ENCODE peak calls at places on chromosomes 5 and 9, in ten cellular contexts. O is neuronal stem cell, Y is fibroblast of pulmonary artery, F is OCI-LY7, W is fibroblast of mammary gland, Q is astrocyte of the spinal cord, C is pancreas, V is left ventricle myocardium inferior, E is left lung, I is testis. J is an unnamed sample.

GRCh38 chr9:94785211-94786169 is 59.0 kb downstream of the AOPEP start:
- DNase-seq in O (no peak), Y (no peak), F (no peak), W (no peak), Q (no peak), C (no peak), V (no peak), E (no peak), I (no peak), J (peak; percentile 17)

GRCh38 chr5:32504923-32505596 is 60.5 kb upstream of the ZFR start:
- DNase-seq in O (no peak), Y (peak; percentile 93), F (no peak), W (peak; percentile 97), Q (peak; percentile 96), C (no peak), V (peak; percentile 70), E (no peak), I (peak; percentile 79), J (peak; percentile 98)

GRCh38 chr5:137995077-137995746 is 37.7 kb downstream of the FAM13B start:
- DNase-seq in O (no peak), Y (peak; percentile 70), F (no peak), W (peak; percentile 64), Q (peak; percentile 57), C (no peak), V (no peak), E (no peak), I (no peak), J (peak; percentile 23)

GRCh38 chr5:32126691-32127090 is 47.4 kb downstream of the GOLPH3 start:
- DNase-seq in O (no peak), Y (peak; percentile 21), F (no peak), W (peak; percentile 41), Q (peak; percentile 39), C (no peak), V (no peak), E (no peak), I (no peak), J (no peak)

GRCh38 chr5:171309276-171309525 is 153 bp downstream of the TLX3 start:
- DNase-seq in O (no peak), Y (no peak), F (no peak), W (no peak), Q (no peak), C (no peak), V (no peak), E (no peak), I (no peak), J (no peak)

GRCh38 chr5:150653145-150653761 is 7.8 kb upstream of the MYOZ3 start:
- DNase-seq in O (no peak), Y (no peak), F (no peak), W (peak; percentile 64), Q (peak; percentile 56), C (no peak), V (no peak), E (no peak), I (no peak), J (peak; percentile 61)

GRCh38 chr9:119284118-119284517 is 85.1 kb downstream of the BRINP1 start:
- DNase-seq in O (no peak), Y (no peak), F (no peak), W (peak; percentile 4), Q (no peak), C (no peak), V (no peak), E (no peak), I (peak; percentile 28), J (peak; percentile 3)

GRCh38 chr5:2901511-2901910 is 150.0 kb upstream of the IRX2 start:
- DNase-seq in O (no peak), Y (no peak), F (no peak), W (no peak), Q (no peak), C (no peak), V (no peak), E (no peak), I (no peak), J (no peak)

GRCh38 chr9:33931326-33931725 is 114.4 kb downstream of the UBE2R2 start:
- DNase-seq in O (no peak), Y (no peak), F (no peak), W (no peak), Q (no peak), C (no peak), V (no peak), E (no peak), I (no peak), J (no peak)

GRCh38 chr9:31137151-31137849 is 1247.1 kb upstream of the ACO1 start:
- DNase-seq in O (no peak), Y (peak; percentile 96), F (no peak), W (peak; percentile 82), Q (peak; percentile 99), C (no peak), V (no peak), E (no peak), I (no peak), J (peak; percentile 0)

GRCh38 chr5:83472213-83472507 is 616 bp downstream of the VCAN start:
- DNase-seq in O (no peak), Y (peak; percentile 26), F (no peak), W (no peak), Q (no peak), C (no peak), V (no peak), E (no peak), I (no peak), J (no peak)

GRCh38 chr5:83470920-83471404 is 582 bp upstream of the VCAN start:
- DNase-seq in O (no peak), Y (peak; percentile 22), F (no peak), W (no peak), Q (peak; percentile 37), C (no peak), V (no peak), E (peak; percentile 3), I (peak; percentile 15), J (no peak)

GRCh38 chr5:83472508-83473343 is 1.2 kb downstream of the VCAN start:
- DNase-seq in O (peak; percentile 57), Y (no peak), F (no peak), W (peak; percentile 67), Q (peak; percentile 22), C (peak; percentile 13), V (peak; percentile 50), E (peak; percentile 83), I (peak; percentile 42), J (peak; percentile 72)

GRCh38 chr5:83470516-83470915 is 1.0 kb upstream of the VCAN start:
- DNase-seq in O (no peak), Y (no peak), F (no peak), W (no peak), Q (no peak), C (no peak), V (no peak), E (no peak), I (no peak), J (no peak)

DNA sequence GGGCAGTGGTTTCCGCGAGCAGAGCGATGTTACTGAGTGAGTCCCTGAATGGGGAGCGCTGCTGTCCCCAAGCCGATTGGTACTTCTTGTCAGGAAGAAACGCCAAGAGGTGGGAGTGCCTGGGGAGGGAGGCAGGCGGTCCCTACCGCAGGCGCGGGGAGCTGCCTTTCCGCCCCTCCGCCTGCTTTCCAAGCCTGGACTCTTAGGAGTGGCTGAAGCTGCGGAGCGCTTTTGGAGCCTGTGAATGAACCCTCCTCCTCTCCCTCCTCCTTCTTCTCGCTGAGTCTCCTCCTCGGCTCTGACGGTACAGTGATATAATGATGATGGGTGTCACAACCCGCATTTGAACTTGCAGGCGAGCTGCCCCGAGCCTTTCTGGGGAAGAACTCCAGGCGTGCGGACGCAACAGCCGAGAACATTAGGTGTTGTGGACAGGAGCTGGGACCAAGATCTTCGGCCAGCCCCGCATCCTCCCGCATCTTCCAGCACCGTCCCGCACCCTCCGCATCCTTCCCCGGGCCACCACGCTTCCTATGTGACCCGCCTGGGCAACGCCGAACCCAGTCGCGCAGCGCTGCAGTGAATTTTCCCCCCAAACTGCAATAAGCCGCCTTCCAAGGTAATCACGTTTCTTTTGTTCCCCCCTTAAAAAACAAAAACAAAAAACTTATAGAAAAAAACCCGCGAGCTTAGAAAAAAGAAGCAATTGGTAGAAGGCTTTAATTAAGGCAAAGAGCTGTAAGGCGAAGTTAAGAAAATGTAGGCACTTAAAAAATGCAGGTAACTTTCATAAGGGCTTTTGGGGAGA is at the start of gene VCAN:
- DNase-seq in O (peak; percentile 67), Y (peak; percentile 93), F (no peak), W (peak; percentile 86), Q (peak; percentile 91), C (peak; percentile 9), V (peak; percentile 65), E (peak; percentile 78), I (peak; percentile 45), J (peak; percentile 89)
- H3K4me3 ChIP-seq in O (peak within 1 kb of the TSS; percentile 87), Y (peak within 1 kb of the TSS; percentile 85), F (no peak within 1 kb of the TSS), W (peak within 1 kb of the TSS; percentile 81), Q (peak within 1 kb of the TSS; percentile 85), C (peak within 1 kb of the TSS; percentile 34), V (peak within 1 kb of the TSS; percentile 67), E (peak within 1 kb of the TSS; percentile 55), I (peak within 1 kb of the TSS; percentile 71), J (peak within 1 kb of the TSS; percentile 82)

GRCh38 chr9:124019771-124020519 is 8.4 kb downstream of the LHX2 start:
- DNase-seq in O (no peak), Y (no peak), F (no peak), W (no peak), Q (no peak), C (no peak), V (no peak), E (no peak), I (no peak), J (no peak)

GRCh38 chr9:124018731-124019697 is 7.4 kb downstream of the LHX2 start:
- DNase-seq in O (no peak), Y (no peak), F (no peak), W (no peak), Q (no peak), C (no peak), V (no peak), E (no peak), I (no peak), J (no peak)

GRCh38 chr9:124017064-124017928 is 5.7 kb downstream of the LHX2 start:
- DNase-seq in O (no peak), Y (no peak), F (no peak), W (no peak), Q (no peak), C (no peak), V (no peak), E (no peak), I (no peak), J (no peak)

GRCh38 chr9:124016152-124017063 is 4.8 kb downstream of the LHX2 start:
- DNase-seq in O (no peak), Y (no peak), F (no peak), W (no peak), Q (no peak), C (no peak), V (no peak), E (no peak), I (no peak), J (no peak)

GRCh38 chr9:124017929-124018730 is 6.6 kb downstream of the LHX2 start:
- DNase-seq in O (no peak), Y (no peak), F (no peak), W (no peak), Q (no peak), C (no peak), V (no peak), E (no peak), I (no peak), J (no peak)
- H3K4me3 ChIP-seq in O (peak overlapping the region; percentile 28), Y (peak overlapping the region; percentile 32), F (no peak overlapping the region), W (no peak overlapping the region), Q (no peak overlapping the region), C (no peak overlapping the region), V (peak overlapping the region; percentile 61), E (no peak overlapping the region), I (no peak overlapping the region), J (peak overlapping the region; percentile 36)

GRCh38 chr5:39371367-39371635 is 7.0 kb upstream of the C9 start:
- DNase-seq in O (no peak), Y (no peak), F (no peak), W (no peak), Q (no peak), C (no peak), V (no peak), E (no peak), I (no peak), J (no peak)
- H3K4me3 ChIP-seq in O (no peak overlapping the region), Y (no peak overlapping the region), F (no peak overlapping the region), W (no peak overlapping the region), Q (no peak overlapping the region), C (no peak overlapping the region), V (no peak overlapping the region), E (no peak overlapping the region), I (no peak overlapping the region), J (no peak overlapping the region)

GRCh38 chr9:70924380-70924779 is 197.0 kb downstream of the TRPM3 start:
- DNase-seq in O (no peak), Y (peak; percentile 86), F (no peak), W (peak; percentile 95), Q (peak; percentile 90), C (no peak), V (no peak), E (no peak), I (no peak), J (peak; percentile 94)
- H3K4me3 ChIP-seq in O (no peak overlapping the region), Y (peak overlapping the region; percentile 50), F (no peak overlapping the region), W (peak overlapping the region; percentile 44), Q (peak overlapping the region; percentile 20), C (peak overlapping the region; percentile 3), V (peak overlapping the region; percentile 32), E (no peak overlapping the region), I (no peak overlapping the region), J (peak overlapping the region; percentile 45)

J was measured in AG10803.